ENCODE peak calls at places on chromosomes 3 and 15, in eight cellular contexts. N is A673, H is mucosa of descending colon, D is WERI-Rb-1, U is H1, E is endothelial cell, K is glutamatergic neuron, S is body of pancreas. J is an unnamed sample.

GRCh38 chr3:172289583-172289982 is 158.7 kb downstream of the GHSR start:
- DNase-seq in S (peak), U (no peak), D (peak), K (peak), E (peak), H (no peak), N (no peak), J (no peak)

GRCh38 chr3:167976880-167977498 is 118.7 kb downstream of the GOLIM4 start:
- DNase-seq in S (no peak), D (no peak), E (no peak), K (no peak), H (no peak), N (peak), U (no peak), J (no peak)

GRCh38 chr3:37546876-37547275 is 314.8 kb upstream of the CTDSPL start:
- DNase-seq in N (peak), K (no peak), S (no peak), D (peak), U (no peak), E (no peak), H (no peak), J (no peak)

GRCh38 chr15:43867096-43867495 is 40.3 kb downstream of the WDR76 start:
- DNase-seq in N (no peak), D (no peak), S (no peak), U (no peak), H (no peak), E (no peak), K (no peak), J (no peak)

GRCh38 chr3:128226794-128227399 is 73.6 kb downstream of the EEFSEC start:
- DNase-seq in K (peak), H (no peak), N (peak), D (peak), U (peak), E (peak), S (peak), J (peak)

GRCh38 chr15:44029940-44030568 is 165.0 kb downstream of the FRMD5 start:
- DNase-seq in N (peak), K (no peak), H (no peak), U (no peak), E (no peak), D (no peak), S (no peak), J (no peak)

GRCh38 chr3:39208463-39209055 is 16.2 kb upstream of the XIRP1 start:
- DNase-seq in E (peak), D (peak), S (peak), H (no peak), U (no peak), N (peak), K (no peak), J (peak)

GRCh38 chr15:84928843-84929168 is 44.3 kb downstream of the SLC28A1 start:
- DNase-seq in H (no peak), D (no peak), E (no peak), N (no peak), U (no peak), S (no peak), K (no peak), J (no peak)

GRCh38 chr3:114899186-114899931 is 247.7 kb downstream of the ZBTB20 start:
- DNase-seq in E (no peak), D (no peak), N (no peak), S (peak), K (no peak), U (no peak), H (no peak), J (no peak)

GRCh38 chr3:165523801-165524200 is 313.4 kb downstream of the BCHE start:
- DNase-seq in H (no peak), K (no peak), N (no peak), E (no peak), D (no peak), S (no peak), U (no peak), J (no peak)

DNA sequence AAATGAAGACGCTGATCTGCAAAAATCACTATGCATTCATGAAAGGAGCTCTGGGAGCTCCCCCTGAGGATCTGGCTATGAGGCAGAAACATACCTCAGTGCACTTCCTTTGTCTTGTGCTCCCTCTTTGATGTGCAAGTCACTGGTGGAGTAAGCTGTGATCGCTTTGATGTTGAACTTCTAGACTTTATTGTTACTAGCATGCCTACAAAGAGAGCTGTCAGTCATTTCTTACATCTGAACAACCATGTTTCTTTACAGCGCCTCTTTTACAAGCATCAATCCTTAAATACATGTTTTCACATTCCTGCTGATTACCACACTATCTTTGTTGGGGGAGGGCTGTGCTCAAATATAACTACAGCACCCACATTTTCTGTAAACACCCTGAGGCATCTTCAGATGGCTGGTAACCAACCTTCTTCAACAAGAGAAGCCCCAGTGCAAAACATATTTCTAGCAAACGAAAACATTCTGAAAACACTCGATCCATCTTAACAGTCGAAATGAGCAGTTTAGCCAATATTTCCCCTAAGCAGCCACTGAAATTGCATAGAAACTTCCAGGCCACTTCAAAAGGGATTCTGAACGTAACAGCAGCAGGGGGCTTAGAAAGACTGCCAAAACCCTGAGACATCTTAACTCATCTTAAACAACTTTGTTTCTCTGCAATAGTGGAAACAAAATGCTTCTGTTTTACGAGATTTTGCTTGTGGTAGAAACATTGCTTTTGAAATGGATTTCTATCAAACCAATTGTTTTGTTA is 101.9 kb upstream of the ICE2 start:
- DNase-seq in E (no peak), N (peak), K (no peak), H (no peak), U (no peak), S (no peak), D (no peak), J (no peak)
- TF ChIP-seq CTCF in E (no peak), N (no peak), K (no peak), H (no peak), U (no peak), S (no peak), D (no peak), J (no peak)

DNA sequence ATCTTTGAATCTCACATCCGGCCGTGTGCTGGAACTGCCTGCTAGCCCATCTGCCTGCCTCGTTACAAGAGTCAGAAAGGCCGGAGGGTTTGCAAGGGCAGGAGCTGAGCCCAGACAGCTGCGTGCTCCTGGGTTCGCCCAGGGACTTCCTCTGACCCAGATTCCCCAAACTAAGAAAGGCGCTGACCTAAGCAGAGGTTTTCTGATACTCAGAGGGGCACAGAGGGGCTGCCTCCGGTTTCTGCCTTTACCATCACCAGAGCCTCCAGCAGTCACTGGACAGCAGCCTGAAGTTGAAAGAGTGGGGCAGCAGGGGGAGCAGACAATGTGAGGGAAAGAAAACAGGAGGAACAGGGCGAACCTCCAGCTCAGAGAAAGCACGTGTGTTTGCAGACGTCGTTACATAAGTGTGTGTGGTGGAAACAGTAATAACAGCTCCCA is 33.4 kb upstream of the RAD18 start:
- DNase-seq in U (no peak), D (no peak), K (peak), H (no peak), N (no peak), E (peak), S (peak), J (peak)
- TF ChIP-seq CTCF in U (peak), D (no peak), K (peak), H (no peak), N (no peak), E (no peak), S (no peak), J (peak)

GRCh38 chr3:77815467-77815866 is 775.6 kb downstream of the ROBO2 start:
- DNase-seq in D (peak), K (peak), U (peak), N (peak), S (no peak), H (no peak), E (peak), J (peak)
- TF ChIP-seq CTCF in D (peak), K (peak), U (peak), N (peak), S (no peak), H (no peak), E (peak), J (peak)

GRCh38 chr3:87047857-87048256 is 56.9 kb upstream of the VGLL3 start:
- DNase-seq in U (no peak), E (no peak), S (no peak), K (no peak), N (no peak), H (no peak), D (no peak), J (no peak)
- TF ChIP-seq CTCF in U (no peak), E (no peak), S (no peak), K (no peak), N (no peak), H (no peak), D (no peak), J (no peak)

GRCh38 chr3:79019924-79020173 is 747.9 kb downstream of the ROBO1 start:
- DNase-seq in D (no peak), U (no peak), H (no peak), E (no peak), S (no peak), N (no peak), K (no peak), J (no peak)

GRCh38 chr3:79019137-79019923 is 748.5 kb downstream of the ROBO1 start:
- DNase-seq in E (peak), K (peak), S (peak), U (peak), N (peak), H (peak), D (peak), J (peak)

GRCh38 chr3:79016587-79017380 is 751.0 kb downstream of the ROBO1 start:
- DNase-seq in U (no peak), N (no peak), K (no peak), H (no peak), D (no peak), S (no peak), E (no peak), J (no peak)

GRCh38 chr3:79015854-79016253 is 751.9 kb downstream of the ROBO1 start:
- DNase-seq in D (no peak), K (no peak), N (no peak), H (no peak), E (no peak), S (no peak), U (no peak), J (no peak)

DNA sequence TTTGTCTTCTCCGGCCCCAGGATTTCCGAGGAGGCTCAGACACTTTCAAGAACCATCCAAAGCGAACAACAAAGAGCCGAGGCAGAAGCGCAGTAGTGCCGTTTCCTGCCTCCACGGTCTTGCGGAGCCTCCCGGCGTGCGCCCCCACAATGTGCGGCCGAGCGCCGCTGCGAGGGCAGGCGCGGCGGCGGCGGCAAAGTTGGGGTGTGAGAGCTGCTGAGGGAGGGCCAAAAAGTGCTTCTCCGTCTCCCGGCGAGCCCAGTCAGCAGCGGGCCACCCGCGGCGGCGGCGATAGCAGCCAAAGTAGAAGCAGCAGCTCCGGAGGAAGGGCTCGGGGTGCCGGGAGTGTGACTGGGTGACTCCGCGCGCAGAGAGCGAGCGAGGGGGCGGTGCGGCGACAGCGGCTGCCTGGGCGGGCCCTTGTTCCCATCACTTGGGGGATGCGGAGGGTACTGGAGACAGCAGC is 749.1 kb downstream of the ROBO1 start:
- DNase-seq in D (peak), K (peak), S (peak), U (peak), H (peak), N (peak), E (peak), J (peak)
- TF ChIP-seq CTCF in D (no peak), K (no peak), S (no peak), U (no peak), H (no peak), N (peak), E (no peak), J (no peak)

DNA sequence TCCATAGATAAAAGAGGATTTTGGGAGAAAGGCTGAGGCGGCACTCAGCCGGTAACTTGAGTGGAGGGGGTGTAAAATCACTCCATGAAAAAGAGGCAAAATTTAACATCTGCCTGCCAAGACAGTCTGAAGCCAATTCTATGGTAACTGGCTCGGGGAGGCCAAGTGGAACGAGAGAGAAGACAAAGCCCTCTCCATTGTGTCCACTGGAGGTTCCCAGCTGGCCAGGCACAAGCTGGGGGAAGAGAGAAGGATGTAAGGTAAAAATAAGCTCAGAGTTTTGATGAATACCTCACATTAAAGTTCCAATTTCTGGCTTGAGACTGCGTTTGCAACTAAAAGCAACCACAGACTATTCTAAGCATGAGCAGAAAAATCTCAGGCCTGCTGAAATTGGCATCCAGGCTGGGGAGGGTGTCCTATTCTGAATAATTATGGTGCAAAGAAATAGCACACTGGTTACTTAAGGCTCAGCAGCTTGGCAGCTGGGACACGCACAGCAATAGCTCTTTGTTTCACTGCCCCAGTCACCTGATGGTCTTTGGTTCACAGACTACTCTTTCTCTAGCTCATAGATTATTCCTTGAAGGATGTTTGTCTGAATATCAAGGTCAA is 48.8 kb downstream of the CHRD start:
- DNase-seq in D (no peak), N (no peak), S (no peak), K (no peak), E (no peak), H (no peak), U (no peak), J (no peak)
- TF ChIP-seq CTCF in D (no peak), N (no peak), S (no peak), K (no peak), E (no peak), H (no peak), U (no peak), J (no peak)

GRCh38 chr15:75329571-75329970 is 6.3 kb upstream of the COMMD4 start:
- DNase-seq in N (no peak), U (no peak), D (no peak), S (no peak), H (no peak), K (no peak), E (no peak), J (no peak)
- TF ChIP-seq CTCF in N (no peak), U (no peak), D (peak), S (no peak), H (no peak), K (no peak), E (no peak), J (no peak)